ENCODE peak calls at places on chromosomes 5 and 9, in ten cellular contexts. W, T, O, P, I, H, C, A, L and J are unnamed samples.

GRCh38 chr5:132896685-132897084 is 23.2 kb downstream of the LEAP2 start:
- DNase-seq in W (no peak), T (no peak), O (no peak), P (no peak), I (no peak), H (no peak), C (no peak), A (no peak), L (no peak), J (no peak)

GRCh38 chr9:127203501-127204327 is 60.9 kb upstream of the GARNL3 start:
- DNase-seq in W (no peak), T (no peak), O (no peak), P (no peak), I (no peak), H (no peak), C (no peak), A (no peak), L (no peak), J (no peak)

GRCh38 chr5:57692582-57693487 is 210.2 kb upstream of the ACTBL2 start:
- DNase-seq in W (no peak), T (peak; percentile 86), O (no peak), P (peak; percentile 72), I (peak; percentile 60), H (peak; percentile 94), C (no peak), A (no peak), L (no peak), J (peak; percentile 36)

GRCh38 chr5:91383956-91384300 is 811 bp upstream of the ARRDC3 start:
- DNase-seq in W (no peak), T (peak; percentile 27), O (no peak), P (no peak), I (no peak), H (no peak), C (no peak), A (no peak), L (peak; percentile 23), J (peak; percentile 57)

GRCh38 chr9:83062653-83063527 is at the start of gene RASEF:
- DNase-seq in W (no peak), T (peak; percentile 91), O (no peak), P (peak; percentile 82), I (no peak), H (no peak), C (no peak), A (no peak), L (peak; percentile 74), J (peak; percentile 85)

GRCh38 chr5:98816574-98817222 is 43.2 kb downstream of the RGMB start:
- DNase-seq in W (no peak), T (peak; percentile 73), O (no peak), P (peak; percentile 76), I (no peak), H (no peak), C (no peak), A (no peak), L (peak; percentile 36), J (peak; percentile 83)

GRCh38 chr9:136419092-136419420 is 8.6 kb downstream of the PMPCA start:
- DNase-seq in W (no peak), T (no peak), O (no peak), P (no peak), I (no peak), H (no peak), C (no peak), A (no peak), L (no peak), J (no peak)

GRCh38 chr5:172777381-172778222 is 6.6 kb upstream of the DUSP1 start:
- DNase-seq in W (peak; percentile 74), T (peak; percentile 95), O (peak; percentile 79), P (peak; percentile 87), I (no peak), H (peak; percentile 85), C (peak; percentile 68), A (peak; percentile 63), L (no peak), J (peak; percentile 93)

GRCh38 chr5:107826311-107827000 is 155.7 kb upstream of the EFNA5 start:
- DNase-seq in W (no peak), T (no peak), O (no peak), P (no peak), I (no peak), H (no peak), C (no peak), A (no peak), L (no peak), J (no peak)

GRCh38 chr9:72292874-72293607 is 72.0 kb downstream of the ZFAND5 start:
- DNase-seq in W (no peak), T (peak; percentile 53), O (no peak), P (peak; percentile 64), I (no peak), H (peak; percentile 75), C (no peak), A (no peak), L (peak; percentile 21), J (peak; percentile 75)

GRCh38 chr9:38036359-38037084 is 32.5 kb downstream of the SHB start:
- DNase-seq in W (no peak), T (no peak), O (no peak), P (no peak), I (no peak), H (peak; percentile 67), C (no peak), A (no peak), L (no peak), J (no peak)

GRCh38 chr5:98065261-98065909 is 708.1 kb upstream of the RGMB start:
- DNase-seq in W (no peak), T (no peak), O (no peak), P (no peak), I (no peak), H (peak; percentile 52), C (no peak), A (no peak), L (no peak), J (no peak)

GRCh38 chr5:138974227-138975063 is 99.3 kb upstream of the LRRTM2 start:
- DNase-seq in W (no peak), T (no peak), O (no peak), P (peak; percentile 53), I (no peak), H (peak; percentile 13), C (no peak), A (no peak), L (no peak), J (no peak)

GRCh38 chr5:115317750-115318149 is 21.3 kb upstream of the CCDC112 start:
- DNase-seq in W (no peak), T (no peak), O (no peak), P (no peak), I (no peak), H (no peak), C (no peak), A (no peak), L (no peak), J (no peak)

GRCh38 chr9:7739595-7739994 is 60.0 kb downstream of the DMAC1 start:
- DNase-seq in W (no peak), T (no peak), O (no peak), P (no peak), I (no peak), H (no peak), C (no peak), A (no peak), L (no peak), J (no peak)

GRCh38 chr9:130058154-130058553 is 4.4 kb downstream of the GPR107 start:
- DNase-seq in W (no peak), T (no peak), O (no peak), P (no peak), I (no peak), H (no peak), C (no peak), A (no peak), L (no peak), J (no peak)

GRCh38 chr9:109401169-109401989 is 80.5 kb upstream of the EPB41L4B start:
- DNase-seq in W (no peak), T (peak; percentile 61), O (no peak), P (peak; percentile 66), I (peak; percentile 83), H (peak; percentile 35), C (no peak), A (no peak), L (peak; percentile 29), J (peak; percentile 64)

GRCh38 chr9:101999441-101999840 is 261.0 kb upstream of the GRIN3A start:
- DNase-seq in W (no peak), T (no peak), O (no peak), P (no peak), I (no peak), H (no peak), C (no peak), A (no peak), L (peak; percentile 70), J (no peak)

GRCh38 chr5:120454094-120454798 is 9.9 kb upstream of the PRR16 start:
- DNase-seq in W (no peak), T (no peak), O (no peak), P (no peak), I (no peak), H (peak; percentile 83), C (no peak), A (no peak), L (no peak), J (no peak)

GRCh38 chr5:96709152-96709821 is 47.1 kb downstream of the CAST start:
- DNase-seq in W (no peak), T (no peak), O (no peak), P (no peak), I (no peak), H (peak; percentile 90), C (no peak), A (no peak), L (no peak), J (no peak)

GRCh38 chr5:43396762-43397304 is 15.4 kb downstream of the CCL28 start:
- DNase-seq in W (peak; percentile 26), T (no peak), O (peak; percentile 78), P (peak; percentile 58), I (no peak), H (no peak), C (peak; percentile 68), A (peak; percentile 25), L (no peak), J (peak; percentile 64)

GRCh38 chr5:14284366-14285148 is 141.4 kb downstream of the TRIO start:
- DNase-seq in W (no peak), T (no peak), O (no peak), P (no peak), I (no peak), H (no peak), C (no peak), A (no peak), L (no peak), J (no peak)

GRCh38 chr9:88682431-88682831 is 147.5 kb downstream of the NXNL2 start:
- DNase-seq in W (no peak), T (no peak), O (no peak), P (no peak), I (no peak), H (no peak), C (no peak), A (no peak), L (no peak), J (no peak)

GRCh38 chr5:172007153-172007794 is 836 bp upstream of the FBXW11 start:
- DNase-seq in W (no peak), T (no peak), O (no peak), P (no peak), I (no peak), H (peak; percentile 39), C (no peak), A (no peak), L (no peak), J (peak; percentile 32)

GRCh38 chr9:125284855-125285254 is 23.2 kb downstream of the GAPVD1 start:
- DNase-seq in W (no peak), T (no peak), O (no peak), P (no peak), I (no peak), H (no peak), C (no peak), A (no peak), L (no peak), J (no peak)

GRCh38 chr5:129460121-129460950 is at the start of gene ADAMTS19:
- DNase-seq in W (no peak), T (peak; percentile 38), O (peak; percentile 26), P (no peak), I (no peak), H (peak; percentile 21), C (peak; percentile 25), A (no peak), L (peak; percentile 16), J (peak; percentile 27)

GRCh38 chr9:88658311-88658822 is 123.4 kb downstream of the NXNL2 start:
- DNase-seq in W (no peak), T (no peak), O (no peak), P (peak; percentile 39), I (no peak), H (no peak), C (no peak), A (no peak), L (peak; percentile 64), J (peak; percentile 29)

GRCh38 chr9:8696536-8696935 is 897.0 kb upstream of the DMAC1 start:
- DNase-seq in W (no peak), T (no peak), O (no peak), P (no peak), I (no peak), H (no peak), C (no peak), A (no peak), L (no peak), J (no peak)